ENCODE peak calls at places on chromosomes 4 and X, in ten cellular contexts. Y is amniotic stem cell; R is neural crest cell; U is GM12865; Q is right atrium auricular region; M is NCI-H146; A is mesothelial cell of epicardium; J is stimulated activated CD4-positive, alpha-beta T cell treated with anti-CD3 and anti-CD28 coated beads, TNF-alpha, amount 100 ng/mL, for 1 hour; V is NCI-H1092; H is NCI-H2081. D is an unnamed sample.

GRCh38 chrX:784829-785228 is 154.2 kb downstream of the SHOX start:
- DNase-seq in Q (no peak), V (no peak), R (no peak), Y (no peak), H (no peak), J (no peak), U (no peak), A (no peak), M (no peak), D (no peak)

GRCh38 chr4:123667496-123667895 is 270.9 kb downstream of the SPRY1 start:
- DNase-seq in U (no peak), A (no peak), M (no peak), V (no peak), Q (no peak), J (no peak), R (no peak), Y (no peak), H (no peak), D (no peak)

GRCh38 chrX:101429934-101430333 is 21.9 kb downstream of the HNRNPH2 start:
- DNase-seq in Q (no peak), M (no peak), U (no peak), H (no peak), Y (peak), A (no peak), J (no peak), R (no peak), V (no peak), D (no peak)

GRCh38 chr4:139609647-139610046 is 53.6 kb upstream of the SETD7 start:
- DNase-seq in Q (no peak), U (no peak), M (no peak), V (no peak), R (no peak), H (no peak), Y (no peak), A (no peak), J (no peak), D (no peak)

GRCh38 chr4:145954924-145955339 is 16.3 kb upstream of the ZNF827 start:
- DNase-seq in U (no peak), M (no peak), J (no peak), Y (no peak), R (no peak), A (no peak), H (no peak), V (no peak), Q (no peak), D (no peak)

GRCh38 chr4:52192697-52193096 is 141.6 kb downstream of the SPATA18 start:
- DNase-seq in H (no peak), R (no peak), J (no peak), Q (no peak), V (no peak), U (no peak), Y (no peak), M (no peak), A (no peak), D (no peak)

GRCh38 chrX:134374294-134374693 is 85.7 kb upstream of the HPRT1 start:
- DNase-seq in Q (no peak), Y (no peak), M (no peak), J (no peak), A (no peak), U (no peak), H (no peak), R (no peak), V (no peak), D (no peak)

GRCh38 chr4:53478671-53479456 is 101.4 kb downstream of the FIP1L1 start:
- DNase-seq in A (no peak), R (no peak), Q (no peak), H (no peak), M (no peak), U (no peak), V (no peak), J (no peak), Y (peak), D (no peak)

GRCh38 chrX:9885150-9885549 is 82.0 kb upstream of the CLDN34 start:
- DNase-seq in U (peak), J (peak), M (peak), Q (no peak), H (peak), A (no peak), R (peak), V (peak), Y (peak), D (peak)

GRCh38 chrX:41779058-41779564 is 55.1 kb downstream of the GPR82 start:
- DNase-seq in J (no peak), H (peak), A (no peak), V (peak), M (peak), Q (no peak), Y (peak), U (no peak), R (no peak), D (no peak)

GRCh38 chrX:133645977-133646750 is 230.9 kb upstream of the GPC4 start:
- DNase-seq in R (no peak), J (no peak), H (no peak), V (no peak), Q (no peak), Y (no peak), U (no peak), M (no peak), A (no peak), D (no peak)

GRCh38 chr4:2663275-2663674 is 92.9 kb downstream of the TNIP2 start:
- DNase-seq in M (no peak), A (no peak), V (no peak), J (no peak), Q (no peak), H (no peak), Y (no peak), U (no peak), R (no peak), D (no peak)